ENCODE peak calls at places on chromosomes 1 and 21, in nine cellular contexts. One of them, this sample, is unnamed. For H3K27me3 and H3K4me1, the result is how much of the 10 kb centered on the place peaks cover.

GRCh38 chr1:47655521-47656300 is 217.9 kb downstream of the FOXD2 start:
- DNase-seq in BE2C: no peak
- DNase-seq in mammary epithelial cell: no peak
- DNase-seq in Peyer's patch: no peak
- DNase-seq in heart right ventricle: no peak
- DNase-seq in HAP-1: no peak
- DNase-seq in cardiac muscle cell: no peak
- DNase-seq in Karpas-422: no peak
- DNase-seq in H9: peak
- DNase-seq in this sample: peak

GRCh38 chr1:244833734-244834595 is 1.5 kb upstream of the COX20 start:
- DNase-seq in BE2C: peak
- DNase-seq in mammary epithelial cell: peak
- DNase-seq in Peyer's patch: peak
- DNase-seq in heart right ventricle: peak
- DNase-seq in HAP-1: peak
- DNase-seq in cardiac muscle cell: peak
- DNase-seq in Karpas-422: peak
- DNase-seq in H9: peak
- DNase-seq in this sample: peak

GRCh38 chr1:202029171-202029665 is 18.8 kb downstream of the ELF3 start:
- DNase-seq in BE2C: no peak
- DNase-seq in mammary epithelial cell: peak
- DNase-seq in Peyer's patch: no peak
- DNase-seq in heart right ventricle: no peak
- DNase-seq in HAP-1: no peak
- DNase-seq in cardiac muscle cell: no peak
- DNase-seq in Karpas-422: no peak
- DNase-seq in H9: no peak
- DNase-seq in this sample: no peak

GRCh38 chr1:236292425-236292824 is 10.7 kb upstream of the ERO1B start:
- DNase-seq in BE2C: no peak
- DNase-seq in mammary epithelial cell: no peak
- DNase-seq in Peyer's patch: no peak
- DNase-seq in heart right ventricle: no peak
- DNase-seq in HAP-1: no peak
- DNase-seq in cardiac muscle cell: no peak
- DNase-seq in Karpas-422: no peak
- DNase-seq in H9: no peak
- DNase-seq in this sample: no peak

GRCh38 chr1:205535866-205536758 is 31.6 kb downstream of the CDK18 start:
- DNase-seq in BE2C: peak
- DNase-seq in mammary epithelial cell: no peak
- DNase-seq in Peyer's patch: no peak
- DNase-seq in heart right ventricle: no peak
- DNase-seq in HAP-1: peak
- DNase-seq in cardiac muscle cell: no peak
- DNase-seq in Karpas-422: no peak
- DNase-seq in H9: peak
- DNase-seq in this sample: peak

GRCh38 chr1:243791586-243792267 is 58.3 kb downstream of the AKT3 start:
- DNase-seq in BE2C: no peak
- DNase-seq in mammary epithelial cell: no peak
- DNase-seq in Peyer's patch: no peak
- DNase-seq in heart right ventricle: no peak
- DNase-seq in HAP-1: no peak
- DNase-seq in cardiac muscle cell: no peak
- DNase-seq in Karpas-422: no peak
- DNase-seq in H9: no peak
- DNase-seq in this sample: no peak

GRCh38 chr1:47229884-47230691 is 1.9 kb downstream of the TAL1 start:
- DNase-seq in BE2C: no peak
- DNase-seq in mammary epithelial cell: no peak
- DNase-seq in Peyer's patch: no peak
- DNase-seq in heart right ventricle: no peak
- DNase-seq in HAP-1: no peak
- DNase-seq in cardiac muscle cell: no peak
- DNase-seq in Karpas-422: no peak
- DNase-seq in H9: no peak
- DNase-seq in this sample: no peak

GRCh38 chr21:45575993-45576837 is 34.0 kb upstream of the SLC19A1 start:
- DNase-seq in BE2C: no peak
- DNase-seq in mammary epithelial cell: no peak
- DNase-seq in Peyer's patch: no peak
- DNase-seq in heart right ventricle: no peak
- DNase-seq in HAP-1: no peak
- DNase-seq in cardiac muscle cell: no peak
- DNase-seq in Karpas-422: no peak
- DNase-seq in H9: no peak
- DNase-seq in this sample: no peak

GRCh38 chr1:38827299-38827698 is 32.3 kb downstream of the RRAGC start:
- DNase-seq in BE2C: no peak
- DNase-seq in mammary epithelial cell: no peak
- DNase-seq in Peyer's patch: no peak
- DNase-seq in heart right ventricle: no peak
- DNase-seq in HAP-1: no peak
- DNase-seq in cardiac muscle cell: no peak
- DNase-seq in Karpas-422: peak
- DNase-seq in H9: no peak
- DNase-seq in this sample: no peak

GRCh38 chr1:38826262-38826661 is 33.3 kb downstream of the RRAGC start:
- DNase-seq in BE2C: no peak
- DNase-seq in mammary epithelial cell: no peak
- DNase-seq in Peyer's patch: no peak
- DNase-seq in heart right ventricle: no peak
- DNase-seq in HAP-1: no peak
- DNase-seq in cardiac muscle cell: no peak
- DNase-seq in Karpas-422: peak
- DNase-seq in H9: no peak
- DNase-seq in this sample: no peak

GRCh38 chr1:38829368-38829767 is 30.2 kb downstream of the RRAGC start:
- DNase-seq in BE2C: no peak
- DNase-seq in mammary epithelial cell: no peak
- DNase-seq in Peyer's patch: no peak
- DNase-seq in heart right ventricle: no peak
- DNase-seq in HAP-1: no peak
- DNase-seq in cardiac muscle cell: no peak
- DNase-seq in Karpas-422: peak
- DNase-seq in H9: no peak
- DNase-seq in this sample: no peak

GRCh38 chr1:38831753-38832734 is 27.5 kb downstream of the RRAGC start:
- DNase-seq in BE2C: no peak
- DNase-seq in mammary epithelial cell: no peak
- DNase-seq in Peyer's patch: no peak
- DNase-seq in heart right ventricle: no peak
- DNase-seq in HAP-1: no peak
- DNase-seq in cardiac muscle cell: no peak
- DNase-seq in Karpas-422: no peak
- DNase-seq in H9: no peak
- DNase-seq in this sample: no peak

DNA sequence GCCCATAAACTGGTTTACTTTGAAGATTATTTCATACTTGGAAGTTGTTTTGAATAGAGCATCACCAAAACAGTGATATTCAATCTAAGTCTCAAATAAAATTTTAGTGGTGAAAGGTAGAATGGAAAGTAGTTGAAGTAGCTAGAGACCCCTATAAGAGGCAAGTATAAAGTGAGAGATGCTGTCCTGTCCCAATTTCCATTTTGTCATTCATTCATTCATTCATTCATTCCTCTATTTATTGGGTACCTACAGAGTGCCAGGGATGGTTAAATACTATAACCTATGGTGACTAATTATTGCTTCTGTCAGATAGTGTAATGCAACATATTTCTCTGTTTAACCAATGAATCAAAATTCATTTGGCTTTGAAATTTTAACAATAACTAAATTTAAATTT is 32.7 kb downstream of the RRAGC start:
- DNase-seq in BE2C: no peak
- DNase-seq in mammary epithelial cell: no peak
- DNase-seq in Peyer's patch: no peak
- DNase-seq in heart right ventricle: no peak
- DNase-seq in HAP-1: no peak
- DNase-seq in cardiac muscle cell: no peak
- DNase-seq in Karpas-422: peak
- DNase-seq in H9: no peak
- DNase-seq in this sample: no peak
- H3K27me3 ChIP-seq in BE2C: under half
- H3K27me3 ChIP-seq in mammary epithelial cell: under half
- H3K27me3 ChIP-seq in Peyer's patch: under half
- H3K27me3 ChIP-seq in heart right ventricle: under half
- H3K27me3 ChIP-seq in HAP-1: under half
- H3K27me3 ChIP-seq in cardiac muscle cell: under half
- H3K27me3 ChIP-seq in Karpas-422: under half
- H3K27me3 ChIP-seq in H9: under half
- H3K27me3 ChIP-seq in this sample: under half

GRCh38 chr1:93354749-93355148 is 9.0 kb downstream of the DR1 start:
- DNase-seq in BE2C: no peak
- DNase-seq in mammary epithelial cell: no peak
- DNase-seq in Peyer's patch: no peak
- DNase-seq in heart right ventricle: no peak
- DNase-seq in HAP-1: no peak
- DNase-seq in cardiac muscle cell: no peak
- DNase-seq in Karpas-422: no peak
- DNase-seq in H9: no peak
- DNase-seq in this sample: no peak
- H3K4me1 ChIP-seq in BE2C: under half
- H3K4me1 ChIP-seq in mammary epithelial cell: under half
- H3K4me1 ChIP-seq in Peyer's patch: under half
- H3K4me1 ChIP-seq in heart right ventricle: under half
- H3K4me1 ChIP-seq in HAP-1: under half
- H3K4me1 ChIP-seq in cardiac muscle cell: under half
- H3K4me1 ChIP-seq in Karpas-422: under half
- H3K4me1 ChIP-seq in H9: under half
- H3K4me1 ChIP-seq in this sample: under half

GRCh38 chr1:36517415-36517814 is 34.7 kb upstream of the CSF3R start:
- DNase-seq in BE2C: no peak
- DNase-seq in mammary epithelial cell: no peak
- DNase-seq in Peyer's patch: no peak
- DNase-seq in heart right ventricle: no peak
- DNase-seq in HAP-1: no peak
- DNase-seq in cardiac muscle cell: peak
- DNase-seq in Karpas-422: no peak
- DNase-seq in H9: no peak
- DNase-seq in this sample: no peak

GRCh38 chr1:36515315-36516138 is 32.8 kb upstream of the CSF3R start:
- DNase-seq in BE2C: no peak
- DNase-seq in mammary epithelial cell: no peak
- DNase-seq in Peyer's patch: no peak
- DNase-seq in heart right ventricle: no peak
- DNase-seq in HAP-1: no peak
- DNase-seq in cardiac muscle cell: no peak
- DNase-seq in Karpas-422: no peak
- DNase-seq in H9: no peak
- DNase-seq in this sample: no peak

GRCh38 chr1:36514501-36514900 is 31.8 kb upstream of the CSF3R start:
- DNase-seq in BE2C: no peak
- DNase-seq in mammary epithelial cell: no peak
- DNase-seq in Peyer's patch: no peak
- DNase-seq in heart right ventricle: no peak
- DNase-seq in HAP-1: no peak
- DNase-seq in cardiac muscle cell: no peak
- DNase-seq in Karpas-422: no peak
- DNase-seq in H9: no peak
- DNase-seq in this sample: no peak

GRCh38 chr1:36516372-36517018 is 33.8 kb upstream of the CSF3R start:
- DNase-seq in BE2C: peak
- DNase-seq in mammary epithelial cell: peak
- DNase-seq in Peyer's patch: peak
- DNase-seq in heart right ventricle: no peak
- DNase-seq in HAP-1: peak
- DNase-seq in cardiac muscle cell: peak
- DNase-seq in Karpas-422: peak
- DNase-seq in H9: peak
- DNase-seq in this sample: no peak

DNA sequence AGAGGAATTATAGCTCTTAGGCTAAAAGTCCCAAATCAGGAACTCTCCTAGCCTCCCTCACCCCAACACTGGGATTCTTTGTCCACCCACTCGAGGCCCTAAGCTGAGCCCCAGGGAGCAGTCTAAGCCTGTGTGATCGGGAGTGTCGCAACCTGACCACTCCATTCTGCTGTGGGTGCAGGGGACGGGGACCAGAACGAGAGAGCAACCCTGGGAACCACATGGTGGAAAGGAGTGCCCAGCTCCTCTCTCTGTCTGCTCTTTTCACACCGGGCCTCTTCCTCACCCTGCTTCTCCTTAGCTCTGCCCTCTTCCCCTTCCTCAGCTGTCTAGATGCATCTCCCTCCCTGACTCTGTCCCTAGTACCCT is 34.3 kb upstream of the CSF3R start:
- DNase-seq in BE2C: no peak
- DNase-seq in mammary epithelial cell: peak
- DNase-seq in Peyer's patch: no peak
- DNase-seq in heart right ventricle: no peak
- DNase-seq in HAP-1: no peak
- DNase-seq in cardiac muscle cell: no peak
- DNase-seq in Karpas-422: no peak
- DNase-seq in H9: no peak
- DNase-seq in this sample: no peak
- H3K27me3 ChIP-seq in BE2C: under half
- H3K27me3 ChIP-seq in mammary epithelial cell: under half
- H3K27me3 ChIP-seq in Peyer's patch: under half
- H3K27me3 ChIP-seq in heart right ventricle: under half
- H3K27me3 ChIP-seq in HAP-1: under half
- H3K27me3 ChIP-seq in cardiac muscle cell: under half
- H3K27me3 ChIP-seq in Karpas-422: under half
- H3K27me3 ChIP-seq in H9: under half
- H3K27me3 ChIP-seq in this sample: under half

GRCh38 chr1:40650075-40650474 is 15.4 kb downstream of the RIMS3 start:
- DNase-seq in BE2C: no peak
- DNase-seq in mammary epithelial cell: no peak
- DNase-seq in Peyer's patch: no peak
- DNase-seq in heart right ventricle: no peak
- DNase-seq in HAP-1: peak
- DNase-seq in cardiac muscle cell: peak
- DNase-seq in Karpas-422: peak
- DNase-seq in H9: peak
- DNase-seq in this sample: no peak

GRCh38 chr1:40649592-40649930 is 15.9 kb downstream of the RIMS3 start:
- DNase-seq in BE2C: no peak
- DNase-seq in mammary epithelial cell: no peak
- DNase-seq in Peyer's patch: no peak
- DNase-seq in heart right ventricle: no peak
- DNase-seq in HAP-1: no peak
- DNase-seq in cardiac muscle cell: no peak
- DNase-seq in Karpas-422: no peak
- DNase-seq in H9: no peak
- DNase-seq in this sample: no peak

GRCh38 chr1:40652452-40652851 is 13.0 kb downstream of the RIMS3 start:
- DNase-seq in BE2C: no peak
- DNase-seq in mammary epithelial cell: no peak
- DNase-seq in Peyer's patch: no peak
- DNase-seq in heart right ventricle: no peak
- DNase-seq in HAP-1: no peak
- DNase-seq in cardiac muscle cell: no peak
- DNase-seq in Karpas-422: no peak
- DNase-seq in H9: no peak
- DNase-seq in this sample: no peak

GRCh38 chr1:40652979-40653378 is 12.5 kb downstream of the RIMS3 start:
- DNase-seq in BE2C: no peak
- DNase-seq in mammary epithelial cell: peak
- DNase-seq in Peyer's patch: no peak
- DNase-seq in heart right ventricle: no peak
- DNase-seq in HAP-1: no peak
- DNase-seq in cardiac muscle cell: no peak
- DNase-seq in Karpas-422: no peak
- DNase-seq in H9: no peak
- DNase-seq in this sample: no peak

GRCh38 chr1:40651138-40651857 is 14.2 kb downstream of the RIMS3 start:
- DNase-seq in BE2C: no peak
- DNase-seq in mammary epithelial cell: no peak
- DNase-seq in Peyer's patch: no peak
- DNase-seq in heart right ventricle: no peak
- DNase-seq in HAP-1: no peak
- DNase-seq in cardiac muscle cell: peak
- DNase-seq in Karpas-422: no peak
- DNase-seq in H9: no peak
- DNase-seq in this sample: no peak
- H3K4me1 ChIP-seq in BE2C: under half
- H3K4me1 ChIP-seq in mammary epithelial cell: under half
- H3K4me1 ChIP-seq in Peyer's patch: under half
- H3K4me1 ChIP-seq in heart right ventricle: under half
- H3K4me1 ChIP-seq in HAP-1: under half
- H3K4me1 ChIP-seq in cardiac muscle cell: under half
- H3K4me1 ChIP-seq in Karpas-422: under half
- H3K4me1 ChIP-seq in H9: under half
- H3K4me1 ChIP-seq in this sample: under half